ENCODE peak calls at places on chromosomes 1 and 21, in four cellular contexts. A is A549, U is endothelial cell of umbilical vein, V is K562. X is an unnamed sample.

GRCh38 chr1:204891860-204892259 is 21.2 kb downstream of the NFASC start:
- DNase-seq in U (no peak), A (no peak), V (no peak), X (no peak)

GRCh38 chr1:60265560-60266535 is 192.3 kb upstream of the C1orf87 start:
- DNase-seq in U (no peak), V (no peak), A (no peak), X (no peak)

GRCh38 chr1:84442256-84442655 is 36.8 kb upstream of the RPF1 start:
- DNase-seq in A (peak), V (peak), U (peak), X (peak)

GRCh38 chr1:13662498-13662897 is 37.5 kb upstream of the PRDM2 start:
- DNase-seq in U (no peak), V (no peak), A (no peak), X (no peak)

GRCh38 chr1:244802041-244802440 is 33.4 kb upstream of the COX20 start:
- DNase-seq in V (no peak), U (no peak), A (no peak), X (no peak)

GRCh38 chr1:197092491-197093023 is 25.5 kb upstream of the F13B start:
- DNase-seq in A (no peak), V (no peak), U (no peak), X (no peak)

GRCh38 chr1:87796521-87796920 is 467.8 kb downstream of the LMO4 start:
- DNase-seq in U (no peak), V (no peak), A (peak), X (no peak)

GRCh38 chr1:223717695-223718363 is 5.5 kb downstream of the CAPN2 start:
- DNase-seq in U (no peak), A (no peak), V (no peak), X (peak)

GRCh38 chr1:204080163-204080903 is 7.4 kb downstream of the SOX13 start:
- DNase-seq in U (no peak), V (peak), A (peak), X (peak)

GRCh38 chr1:67831850-67832513 is 1.3 kb downstream of the GNG12 start:
- DNase-seq in U (peak), A (peak), V (peak), X (peak)

GRCh38 chr1:109769335-109770078 is 5.8 kb upstream of the EPS8L3 start:
- DNase-seq in A (no peak), U (no peak), V (no peak), X (no peak)

GRCh38 chr1:90706437-90707362 is 10.4 kb downstream of the BARHL2 start:
- DNase-seq in A (peak), U (no peak), V (no peak), X (peak)

GRCh38 chr1:31812158-31812829 is 3.5 kb downstream of the SPOCD1 start:
- DNase-seq in A (no peak), V (no peak), U (no peak), X (no peak)

GRCh38 chr1:53685272-53686051 is 53.5 kb downstream of the GLIS1 start:
- DNase-seq in V (no peak), U (peak), A (no peak), X (no peak)

GRCh38 chr1:151892190-151892589 is 17.1 kb downstream of the THEM4 start:
- DNase-seq in U (no peak), V (no peak), A (no peak), X (no peak)

GRCh38 chr1:64340361-64340760 is 129.6 kb upstream of the CACHD1 start:
- DNase-seq in A (no peak), U (no peak), V (no peak), X (no peak)

GRCh38 chr1:7956218-7957032 is 5.1 kb upstream of the PARK7 start:
- DNase-seq in U (no peak), A (no peak), V (no peak), X (no peak)

GRCh38 chr1:241730031-241730430 is 78.0 kb downstream of the WDR64 start:
- DNase-seq in A (peak), U (no peak), V (no peak), X (no peak)

GRCh38 chr1:80059940-80060339 is 1053.4 kb upstream of the ADGRL4 start:
- DNase-seq in A (no peak), V (no peak), U (no peak), X (peak)

GRCh38 chr1:78718566-78718965 is 68.9 kb downstream of the IFI44 start:
- DNase-seq in V (no peak), U (peak), A (no peak), X (no peak)

GRCh38 chr1:244305776-244306341 is 145.8 kb downstream of the ADSS2 start:
- DNase-seq in U (no peak), V (no peak), A (no peak), X (no peak)

GRCh38 chr1:64834734-64835133 is 89.9 kb downstream of the RAVER2 start:
- DNase-seq in U (no peak), V (no peak), A (peak), X (no peak)

GRCh38 chr1:117093091-117093534 is 28.4 kb downstream of the TRIM45 start:
- DNase-seq in V (no peak), U (peak), A (peak), X (no peak)

GRCh38 chr1:200642481-200642880 is 21.9 kb upstream of the KIF14 start:
- DNase-seq in V (no peak), A (no peak), U (no peak), X (peak)

GRCh38 chr1:243731974-243732373 is 118.1 kb downstream of the AKT3 start:
- DNase-seq in U (no peak), A (no peak), V (no peak), X (peak)

GRCh38 chr1:64553285-64553684 is 83.4 kb downstream of the CACHD1 start:
- DNase-seq in U (no peak), V (no peak), A (no peak), X (peak)

GRCh38 chr21:46667191-46667734 is 31.8 kb downstream of the PRMT2 start:
- DNase-seq in U (peak), A (peak), V (no peak), X (peak)

GRCh38 chr21:45255381-45256020 is 32.2 kb downstream of the POFUT2 start:
- DNase-seq in V (peak), U (no peak), A (no peak), X (peak)

GRCh38 chr1:5829414-5829813 is 162.8 kb downstream of the NPHP4 start:
- DNase-seq in A (no peak), U (no peak), V (no peak), X (no peak)
- TF ChIP-seq POLR2A in A (no peak), U (no peak), V (no peak), X (no peak)

DNA sequence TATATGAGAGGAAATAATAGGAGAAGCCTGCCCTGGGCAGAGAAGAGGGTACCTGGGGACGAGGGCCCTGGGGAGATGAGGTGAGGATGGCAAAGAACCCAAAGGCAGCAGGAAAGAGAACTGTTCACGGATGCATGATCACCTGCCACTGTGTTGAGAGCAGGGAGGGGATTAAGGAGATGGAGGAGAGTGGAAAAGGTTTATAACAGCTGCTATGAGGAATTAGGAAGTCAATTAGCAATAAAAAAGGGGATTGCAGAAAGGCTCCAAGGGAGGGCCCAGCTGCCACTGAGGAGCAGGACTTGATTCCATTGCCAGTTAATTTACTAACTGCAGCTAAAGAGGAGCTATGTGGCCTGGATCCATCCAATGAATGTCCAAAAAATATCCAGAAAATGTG is 61.1 kb downstream of the GFI1 start:
- DNase-seq in A (no peak), U (no peak), V (no peak), X (no peak)
- TF ChIP-seq MYC in A (no peak), U (no peak), V (no peak), X (no peak)

DNA sequence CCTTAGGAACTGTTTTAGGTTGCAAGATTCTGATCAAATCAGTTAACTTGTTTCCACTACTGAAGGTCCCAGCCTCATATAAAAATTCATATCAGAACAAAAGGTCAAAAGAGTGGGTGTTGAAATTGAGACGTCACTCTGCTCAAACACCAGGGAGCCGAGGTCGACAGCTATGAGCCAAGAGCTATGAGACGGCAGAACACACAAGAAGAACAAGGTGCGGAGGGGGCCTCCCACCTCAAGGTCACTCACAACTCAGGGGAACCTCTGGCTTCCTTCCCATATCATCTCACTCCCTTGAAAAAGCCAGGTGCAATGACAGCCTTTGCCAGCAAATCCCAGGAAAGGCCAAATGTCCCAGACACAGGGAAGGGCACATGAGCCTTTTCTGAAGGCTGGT is 749 bp downstream of the SEC16B start:
- DNase-seq in V (no peak), A (peak), U (no peak), X (no peak)
- TF ChIP-seq POLR2A in V (no peak), A (no peak), U (no peak), X (no peak)

GRCh38 chr21:29208666-29209059 is 78.2 kb downstream of the MAP3K7CL start:
- DNase-seq in V (no peak), U (peak), A (peak), X (no peak)
- TF ChIP-seq MYC in V (no peak), U (no peak), A (no peak), X (no peak)

GRCh38 chr1:237911911-237912310 is 21.2 kb upstream of the ZP4 start:
- DNase-seq in V (no peak), U (no peak), A (no peak), X (no peak)
- TF ChIP-seq POLR2A in V (no peak), U (no peak), A (no peak), X (no peak)

DNA sequence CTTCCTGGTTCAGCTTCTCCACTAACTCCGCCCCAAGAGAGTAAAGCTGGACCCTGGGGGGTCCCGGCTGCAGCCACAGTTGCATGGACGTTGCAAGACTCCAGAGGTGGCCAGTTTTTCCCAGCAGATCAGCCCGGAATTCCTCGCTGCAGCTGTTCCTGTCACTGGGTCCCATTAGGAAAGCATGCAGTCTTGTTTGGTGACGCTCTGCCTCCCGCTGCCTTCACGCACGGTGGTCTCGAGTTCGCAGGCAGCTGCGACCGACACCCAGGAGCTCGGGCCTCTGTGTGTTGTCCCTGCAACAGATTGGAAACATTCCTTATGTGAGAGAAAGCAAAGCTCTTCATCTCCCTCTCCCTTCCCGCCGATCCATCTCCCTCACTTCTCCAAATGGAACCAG is 162.8 kb downstream of the PRDM16 start:
- DNase-seq in V (no peak), A (no peak), U (no peak), X (no peak)
- TF ChIP-seq MYC in V (no peak), A (no peak), U (no peak), X (no peak)